ENCODE peak calls at places on chromosomes 11 and 22, in nine cellular contexts. J is A549, D is spleen, Q is transverse colon, F is IMR-90, A is HCT116, O is stomach, X is body of pancreas, S is uterus. I is an unnamed sample. For H3K4me1, the result is how much of the 10 kb centered on the place peaks cover.

GRCh38 chr22:47750086-47750485 is 987.6 kb downstream of the TBC1D22A start:
- DNase-seq in J (no peak), F (no peak), O (no peak), Q (no peak), S (no peak), A (no peak), X (no peak), D (no peak), I (no peak)

GRCh38 chr11:111229604-111230003 is 15.9 kb upstream of the POU2AF2 start:
- DNase-seq in J (no peak), D (no peak), A (no peak), Q (no peak), X (no peak), S (no peak), O (no peak), F (no peak), I (no peak)

GRCh38 chr11:91984033-91984568 is 240.5 kb upstream of the FAT3 start:
- DNase-seq in S (no peak), J (no peak), Q (no peak), D (no peak), X (no peak), O (no peak), F (no peak), A (no peak), I (no peak)

GRCh38 chr11:12765428-12765827 is 91.2 kb downstream of the TEAD1 start:
- DNase-seq in O (no peak), A (no peak), J (no peak), D (no peak), X (peak), F (peak), Q (no peak), S (no peak), I (no peak)

GRCh38 chr22:33438273-33438672 is 380.1 kb upstream of the SYN3 start:
- DNase-seq in F (peak), A (no peak), D (no peak), S (peak), Q (no peak), X (no peak), O (no peak), J (peak), I (no peak)

GRCh38 chr11:16040151-16040550 is 316.2 kb downstream of the SOX6 start:
- DNase-seq in D (no peak), S (no peak), F (no peak), A (no peak), O (no peak), X (no peak), Q (no peak), J (no peak), I (no peak)

GRCh38 chr22:39003165-39003638 is 10.9 kb upstream of the APOBEC3C start:
- DNase-seq in Q (peak), F (peak), D (peak), S (peak), J (peak), A (peak), O (peak), X (peak), I (peak)

GRCh38 chr11:66221726-66222236 is 46.7 kb upstream of the RAB1B start:
- DNase-seq in Q (no peak), J (no peak), O (no peak), F (peak), A (no peak), D (peak), S (no peak), X (no peak), I (no peak)

GRCh38 chr11:126716456-126717083 is 284.0 kb downstream of the KIRREL3 start:
- DNase-seq in A (peak), X (peak), D (no peak), S (no peak), F (peak), J (peak), O (peak), Q (peak), I (no peak)

GRCh38 chr11:65152157-65152556 is 17.8 kb upstream of the SYVN1 start:
- DNase-seq in F (no peak), Q (no peak), J (no peak), S (no peak), D (no peak), O (no peak), X (no peak), A (no peak), I (peak)

GRCh38 chr22:41523464-41524221 is 20.6 kb downstream of the POLR3H start:
- DNase-seq in D (peak), X (peak), J (no peak), A (no peak), Q (no peak), O (peak), S (peak), F (peak), I (no peak)

GRCh38 chr11:1139441-1140066 is 18.2 kb upstream of the MUC5AC start:
- DNase-seq in X (no peak), F (peak), J (no peak), Q (peak), A (no peak), S (no peak), O (no peak), D (peak), I (no peak)

GRCh38 chr11:122360875-122361274 is 244.9 kb upstream of the BLID start:
- DNase-seq in O (no peak), Q (no peak), A (no peak), D (no peak), S (no peak), J (no peak), F (no peak), X (no peak), I (no peak)

GRCh38 chr11:110100476-110101240 is 7.5 kb downstream of the ZC3H12C start:
- DNase-seq in X (no peak), Q (no peak), A (no peak), O (no peak), S (no peak), D (no peak), F (no peak), J (no peak), I (no peak)

GRCh38 chr11:10023202-10023601 is 270.8 kb downstream of the SBF2 start:
- DNase-seq in F (peak), Q (no peak), X (no peak), S (no peak), A (no peak), D (no peak), O (no peak), J (no peak), I (no peak)

GRCh38 chr22:47121791-47122190 is 359.3 kb downstream of the TBC1D22A start:
- DNase-seq in J (no peak), X (no peak), A (no peak), D (no peak), O (no peak), S (no peak), Q (no peak), F (no peak), I (no peak)

GRCh38 chr11:110584150-110584549 is 128.1 kb downstream of the ARHGAP20 start:
- DNase-seq in D (no peak), Q (no peak), X (no peak), J (no peak), A (no peak), S (no peak), F (no peak), O (no peak), I (no peak)

GRCh38 chr22:43088616-43088978 is 594 bp downstream of the TTLL1 start:
- DNase-seq in S (no peak), J (no peak), X (no peak), Q (no peak), O (no peak), D (no peak), F (no peak), A (no peak), I (no peak)

GRCh38 chr11:66497206-66497605 is 13.2 kb upstream of the BBS1 start:
- DNase-seq in F (no peak), D (no peak), J (no peak), X (no peak), O (no peak), Q (no peak), A (no peak), S (no peak), I (no peak)

GRCh38 chr11:12043959-12044772 is 35.7 kb upstream of the DKK3 start:
- DNase-seq in F (peak), S (peak), J (peak), Q (peak), X (peak), D (no peak), A (peak), O (peak), I (peak)

GRCh38 chr11:121965330-121965729 is 150.7 kb downstream of the BLID start:
- DNase-seq in F (peak), D (no peak), X (peak), Q (no peak), A (no peak), O (no peak), S (no peak), J (no peak), I (no peak)

GRCh38 chr11:11532574-11532973 is 89.2 kb downstream of the GALNT18 start:
- DNase-seq in D (no peak), A (no peak), S (no peak), O (no peak), J (no peak), F (peak), Q (no peak), X (no peak), I (peak)

GRCh38 chr22:31122532-31123291 is at the start of gene INPP5J:
- DNase-seq in A (peak), S (peak), Q (peak), J (peak), D (peak), X (peak), F (peak), O (peak), I (peak)

GRCh38 chr11:7892059-7892699 is 38.9 kb downstream of the OR10A6 start:
- DNase-seq in Q (no peak), X (no peak), O (no peak), D (no peak), J (no peak), S (no peak), A (no peak), F (peak), I (no peak)

GRCh38 chr11:64762277-64762915 is 2.6 kb upstream of the PYGM start:
- DNase-seq in J (no peak), D (peak), Q (no peak), X (no peak), O (peak), A (no peak), S (no peak), F (no peak), I (peak)

GRCh38 chr11:108788565-108789199 is 123.8 kb downstream of the DDX10 start:
- DNase-seq in S (no peak), F (peak), O (no peak), J (no peak), A (peak), Q (no peak), D (no peak), X (peak), I (no peak)

GRCh38 chr22:25540128-25540790 is 24.2 kb upstream of the GRK3 start:
- DNase-seq in Q (no peak), J (no peak), F (no peak), O (no peak), A (no peak), D (no peak), S (no peak), X (no peak), I (no peak)

GRCh38 chr11:134126197-134126822 is 57.4 kb downstream of the JAM3 start:
- DNase-seq in J (no peak), D (no peak), F (peak), S (no peak), O (no peak), X (no peak), Q (no peak), A (no peak), I (no peak)

GRCh38 chr11:62435741-62436485 is 17.1 kb downstream of the SCGB1A1 start:
- DNase-seq in F (no peak), J (no peak), Q (no peak), X (no peak), O (no peak), S (no peak), D (no peak), A (no peak), I (no peak)

GRCh38 chr11:3220521-3221407 is 2.2 kb upstream of the MRGPRG start:
- DNase-seq in J (no peak), O (peak), A (no peak), Q (peak), S (peak), X (peak), F (no peak), D (no peak), I (peak)

GRCh38 chr11:78397398-78397797 is 20.2 kb downstream of the GAB2 start:
- DNase-seq in J (no peak), F (no peak), X (no peak), O (no peak), D (no peak), A (no peak), Q (no peak), S (no peak), I (no peak)

GRCh38 chr11:15199693-15200092 is 85.0 kb downstream of the INSC start:
- DNase-seq in X (peak), F (peak), O (peak), D (no peak), S (no peak), J (no peak), Q (no peak), A (no peak), I (peak)

GRCh38 chr11:70828498-70829159 is 423.7 kb downstream of the SHANK2 start:
- DNase-seq in S (no peak), Q (peak), X (no peak), J (no peak), D (no peak), O (no peak), F (no peak), A (no peak), I (no peak)

GRCh38 chr22:46070722-46071450 is 79.4 kb upstream of the PPARA start:
- DNase-seq in J (no peak), O (peak), Q (peak), D (peak), S (peak), F (peak), A (no peak), X (peak), I (no peak)

GRCh38 chr22:22996511-22997261 is 73.6 kb upstream of the GNAZ start:
- DNase-seq in Q (no peak), J (no peak), A (no peak), S (no peak), X (no peak), O (no peak), D (no peak), F (no peak), I (no peak)

GRCh38 chr11:64624869-64625481 is 34.0 kb downstream of the SLC22A12 start:
- DNase-seq in S (no peak), Q (no peak), X (no peak), F (no peak), J (no peak), D (no peak), A (no peak), O (no peak), I (no peak)

GRCh38 chr11:10807629-10808552 is 835 bp downstream of the EIF4G2 start:
- DNase-seq in D (peak), O (peak), Q (peak), J (no peak), A (no peak), S (peak), F (peak), X (peak), I (peak)

GRCh38 chr11:45096636-45097035 is 49.8 kb upstream of the PRDM11 start:
- DNase-seq in Q (no peak), D (no peak), O (no peak), X (no peak), S (no peak), F (no peak), A (no peak), J (no peak), I (no peak)

GRCh38 chr22:27149886-27150529 is 492.6 kb downstream of the MIAT start:
- DNase-seq in X (no peak), F (peak), J (no peak), A (no peak), S (no peak), O (no peak), Q (no peak), D (no peak), I (no peak)

DNA sequence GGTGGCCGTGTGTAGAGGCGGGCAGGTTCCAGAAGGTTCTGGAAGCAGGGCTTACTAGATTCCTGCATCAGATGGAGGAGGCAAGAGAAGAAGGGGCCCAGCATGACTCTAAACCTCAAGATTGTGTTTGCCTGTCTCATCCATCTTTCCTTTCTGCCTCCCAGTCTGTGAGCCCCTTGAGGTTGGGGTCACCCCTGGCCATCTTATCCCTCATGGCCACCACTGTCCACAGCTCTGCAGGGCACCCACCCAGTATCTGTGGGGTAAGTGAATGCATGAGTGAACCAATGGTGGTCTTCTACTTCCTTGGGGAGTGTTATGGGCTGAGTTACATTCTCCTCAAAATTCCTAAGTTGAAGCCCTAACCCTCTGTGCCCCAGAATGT is 79.3 kb downstream of the MYEOV start:
- DNase-seq in A (no peak), X (no peak), Q (no peak), F (no peak), S (no peak), O (no peak), J (no peak), D (no peak), I (no peak)
- TF ChIP-seq POLR2A in A (no peak), X (no peak), Q (no peak), F (no peak), S (no peak), O (no peak), J (no peak), D (no peak), I (no peak)

GRCh38 chr22:30077279-30077678 is 3.0 kb upstream of the HORMAD2 start:
- DNase-seq in O (no peak), D (no peak), A (no peak), F (no peak), S (no peak), X (no peak), Q (no peak), J (no peak), I (no peak)

GRCh38 chr22:30080805-30081204 is 541 bp downstream of the HORMAD2 start:
- DNase-seq in D (no peak), F (no peak), Q (no peak), J (no peak), S (no peak), O (no peak), X (no peak), A (no peak), I (no peak)

GRCh38 chr22:30074994-30075393 is 5.3 kb upstream of the HORMAD2 start:
- DNase-seq in D (no peak), J (no peak), S (no peak), F (no peak), X (no peak), Q (no peak), A (no peak), O (no peak), I (no peak)

GRCh38 chr22:30078320-30079311 is 1.6 kb upstream of the HORMAD2 start:
- DNase-seq in J (no peak), X (peak), S (no peak), Q (no peak), A (no peak), D (no peak), F (no peak), O (no peak), I (no peak)

DNA sequence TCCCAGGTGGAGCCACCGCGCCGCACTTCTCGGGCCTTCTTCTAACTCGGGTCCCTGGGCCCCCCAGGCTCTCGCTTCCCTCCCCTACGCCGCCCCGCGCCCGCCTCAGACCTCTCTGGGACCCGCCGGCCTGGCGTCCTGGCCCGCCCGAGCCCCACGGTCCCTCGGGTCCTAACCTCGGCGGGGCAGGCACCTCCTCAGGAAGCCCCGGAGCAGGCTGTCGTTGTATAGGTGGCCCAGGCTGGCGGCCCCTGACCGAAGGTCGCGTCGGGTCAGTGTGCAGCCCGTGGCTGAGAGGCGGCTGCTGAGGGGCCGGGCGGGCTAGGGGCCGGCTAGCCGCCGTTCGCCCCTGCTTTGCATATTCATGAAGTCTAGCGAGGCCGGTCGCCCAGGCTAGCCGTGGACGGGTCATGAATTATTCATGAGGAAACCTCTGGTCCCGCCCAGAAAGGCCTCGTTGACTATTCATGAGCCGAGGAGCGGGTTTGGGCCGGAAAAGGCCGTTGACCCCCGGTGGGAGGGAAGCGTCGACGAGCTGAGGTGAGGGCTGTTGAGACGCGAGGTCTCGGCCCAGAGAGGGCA is at the start of gene HORMAD2:
- DNase-seq in S (no peak), F (no peak), J (no peak), O (no peak), A (no peak), X (no peak), D (no peak), Q (peak), I (no peak)
- H3K4me3 ChIP-seq in S (no peak), F (no peak), J (no peak), O (peak), A (no peak), X (no peak), D (peak), Q (peak), I (peak)

GRCh38 chr11:30564994-30565393 is 21.2 kb downstream of the MPPED2 start:
- DNase-seq in Q (no peak), A (no peak), S (no peak), O (no peak), F (no peak), J (no peak), D (no peak), X (no peak), I (no peak)
- H3K4me1 ChIP-seq in Q (under half), A (under half), S (under half), O (under half), F (under half), J (under half), D (under half), X (under half), I (under half)

GRCh38 chr11:97019754-97020153 is 629.9 kb downstream of the JRKL start:
- DNase-seq in A (no peak), J (no peak), X (no peak), O (no peak), Q (no peak), D (no peak), F (no peak), S (no peak), I (no peak)

GRCh38 chr11:97019305-97019704 is 629.5 kb downstream of the JRKL start:
- DNase-seq in D (no peak), S (no peak), J (no peak), F (no peak), A (no peak), O (no peak), Q (no peak), X (no peak), I (no peak)

DNA sequence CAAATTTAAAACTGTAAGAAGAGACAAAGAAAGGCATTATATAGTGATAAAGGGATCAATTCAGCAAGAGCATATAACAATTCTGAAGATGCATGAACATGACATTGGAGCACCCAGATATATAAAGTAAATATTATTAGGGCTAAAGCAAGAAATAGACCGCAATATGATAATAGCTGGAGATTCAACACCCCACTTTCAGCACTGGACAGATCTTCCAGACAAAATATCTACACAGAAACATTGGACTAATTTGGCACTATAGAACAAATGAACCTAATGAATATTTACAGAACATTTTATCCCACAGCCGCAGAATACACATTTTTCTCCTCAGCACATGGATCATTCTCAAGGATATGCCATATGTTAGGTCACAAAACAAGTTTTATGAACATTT is 633.1 kb downstream of the JRKL start:
- DNase-seq in J (no peak), D (no peak), Q (no peak), A (no peak), F (no peak), O (no peak), X (no peak), S (no peak), I (no peak)
- TF ChIP-seq POLR2A in J (no peak), D (no peak), Q (no peak), A (no peak), F (no peak), O (no peak), X (no peak), S (no peak), I (no peak)

GRCh38 chr11:27467181-27467913 is 5.2 kb downstream of the LGR4 start:
- DNase-seq in O (no peak), D (no peak), J (no peak), S (no peak), X (no peak), A (no peak), F (no peak), Q (no peak), I (no peak)
- H3K4me3 ChIP-seq in O (no peak), D (no peak), J (peak), S (no peak), X (no peak), A (no peak), F (no peak), Q (no peak), I (no peak)